ENCODE peak calls at places on chromosomes 5 and 9, in seven cellular contexts. One of them, this sample, is unnamed.

GRCh38 chr5:138760448-138761110 is 7.4 kb downstream of the CTNNA1 start:
- DNase-seq in H1: no peak
- DNase-seq in HCT116: no peak
- DNase-seq in uterus: no peak
- DNase-seq in ovary: no peak
- DNase-seq in heart left ventricle: no peak
- DNase-seq in sigmoid colon: no peak
- DNase-seq in this sample: no peak

GRCh38 chr9:2158111-2158610 is 143.0 kb downstream of the SMARCA2 start:
- DNase-seq in H1: no peak
- DNase-seq in sigmoid colon: peak
- DNase-seq in uterus: peak
- DNase-seq in ovary: peak
- DNase-seq in HCT116: no peak
- DNase-seq in heart left ventricle: peak
- DNase-seq in this sample: peak

GRCh38 chr5:150000990-150001659 is 586 bp downstream of the HMGXB3 start:
- DNase-seq in HCT116: no peak
- DNase-seq in uterus: no peak
- DNase-seq in sigmoid colon: peak
- DNase-seq in ovary: no peak
- DNase-seq in H1: no peak
- DNase-seq in heart left ventricle: no peak
- DNase-seq in this sample: peak

GRCh38 chr9:38372685-38373619 is 19.6 kb upstream of the ALDH1B1 start:
- DNase-seq in sigmoid colon: no peak
- DNase-seq in HCT116: no peak
- DNase-seq in H1: no peak
- DNase-seq in heart left ventricle: no peak
- DNase-seq in uterus: peak
- DNase-seq in ovary: no peak
- DNase-seq in this sample: no peak

GRCh38 chr5:86909461-86909881 is 291.7 kb downstream of the COX7C start:
- DNase-seq in ovary: no peak
- DNase-seq in sigmoid colon: no peak
- DNase-seq in H1: no peak
- DNase-seq in HCT116: no peak
- DNase-seq in heart left ventricle: no peak
- DNase-seq in uterus: no peak
- DNase-seq in this sample: no peak

GRCh38 chr5:122142480-122142879 is 13.1 kb downstream of the ZNF474 start:
- DNase-seq in H1: no peak
- DNase-seq in HCT116: no peak
- DNase-seq in heart left ventricle: no peak
- DNase-seq in ovary: no peak
- DNase-seq in sigmoid colon: no peak
- DNase-seq in uterus: no peak
- DNase-seq in this sample: no peak

GRCh38 chr5:80181618-80182211 is 74.1 kb downstream of the SERINC5 start:
- DNase-seq in uterus: no peak
- DNase-seq in ovary: no peak
- DNase-seq in H1: no peak
- DNase-seq in heart left ventricle: no peak
- DNase-seq in HCT116: peak
- DNase-seq in sigmoid colon: no peak
- DNase-seq in this sample: peak

GRCh38 chr9:91395106-91395552 is 28.5 kb downstream of the NFIL3 start:
- DNase-seq in uterus: no peak
- DNase-seq in heart left ventricle: no peak
- DNase-seq in H1: no peak
- DNase-seq in sigmoid colon: no peak
- DNase-seq in ovary: no peak
- DNase-seq in HCT116: no peak
- DNase-seq in this sample: peak

GRCh38 chr9:98894766-98895165 is 48.9 kb upstream of the COL15A1 start:
- DNase-seq in HCT116: no peak
- DNase-seq in heart left ventricle: no peak
- DNase-seq in ovary: no peak
- DNase-seq in H1: no peak
- DNase-seq in sigmoid colon: no peak
- DNase-seq in uterus: no peak
- DNase-seq in this sample: no peak

GRCh38 chr5:14816999-14817761 is 54.4 kb downstream of the ANKH start:
- DNase-seq in uterus: no peak
- DNase-seq in sigmoid colon: no peak
- DNase-seq in H1: no peak
- DNase-seq in heart left ventricle: no peak
- DNase-seq in HCT116: no peak
- DNase-seq in ovary: no peak
- DNase-seq in this sample: no peak

GRCh38 chr5:136703706-136704105 is 338.4 kb upstream of the TRPC7 start:
- DNase-seq in H1: no peak
- DNase-seq in heart left ventricle: no peak
- DNase-seq in sigmoid colon: no peak
- DNase-seq in ovary: no peak
- DNase-seq in uterus: no peak
- DNase-seq in HCT116: no peak
- DNase-seq in this sample: no peak

GRCh38 chr5:136701191-136701590 is 335.8 kb upstream of the TRPC7 start:
- DNase-seq in uterus: no peak
- DNase-seq in H1: no peak
- DNase-seq in HCT116: no peak
- DNase-seq in ovary: no peak
- DNase-seq in heart left ventricle: no peak
- DNase-seq in sigmoid colon: no peak
- DNase-seq in this sample: no peak

DNA sequence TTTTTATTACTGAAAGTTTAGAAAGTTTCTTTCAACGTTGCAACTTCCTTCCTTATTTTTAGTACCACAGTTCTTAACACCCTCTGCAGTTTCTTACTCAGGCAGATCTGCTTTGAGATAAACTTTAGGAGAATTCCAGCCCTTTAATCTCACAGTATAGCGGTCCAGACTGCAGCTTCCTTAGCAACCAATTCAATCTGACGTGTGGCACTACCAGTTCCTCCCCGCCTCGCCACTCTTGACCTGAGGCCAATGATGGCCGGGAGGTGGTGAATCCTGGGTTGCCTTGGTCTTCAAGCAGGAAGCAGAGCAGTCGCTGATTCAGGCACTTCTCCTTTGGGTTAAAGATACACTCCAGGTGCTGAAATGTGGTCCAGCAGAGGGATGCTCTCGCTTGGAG is 334.3 kb upstream of the TRPC7 start:
- DNase-seq in H1: no peak
- DNase-seq in HCT116: no peak
- DNase-seq in uterus: no peak
- DNase-seq in sigmoid colon: no peak
- DNase-seq in heart left ventricle: no peak
- DNase-seq in ovary: no peak
- DNase-seq in this sample: peak
- H3K4me3 ChIP-seq in H1: no peak
- H3K4me3 ChIP-seq in HCT116: no peak
- H3K4me3 ChIP-seq in uterus: no peak
- H3K4me3 ChIP-seq in sigmoid colon: no peak
- H3K4me3 ChIP-seq in heart left ventricle: no peak
- H3K4me3 ChIP-seq in ovary: no peak
- H3K4me3 ChIP-seq in this sample: no peak

GRCh38 chr9:132942541-132943182 is 1.8 kb downstream of the TSC1 start:
- DNase-seq in HCT116: no peak
- DNase-seq in heart left ventricle: no peak
- DNase-seq in sigmoid colon: no peak
- DNase-seq in ovary: no peak
- DNase-seq in H1: no peak
- DNase-seq in uterus: no peak
- DNase-seq in this sample: no peak

GRCh38 chr9:132946216-132946615 is 1.8 kb upstream of the TSC1 start:
- DNase-seq in H1: no peak
- DNase-seq in sigmoid colon: no peak
- DNase-seq in heart left ventricle: no peak
- DNase-seq in uterus: no peak
- DNase-seq in HCT116: no peak
- DNase-seq in ovary: no peak
- DNase-seq in this sample: no peak

GRCh38 chr9:132945186-132946130 is 1.0 kb upstream of the TSC1 start:
- DNase-seq in ovary: no peak
- DNase-seq in HCT116: no peak
- DNase-seq in heart left ventricle: no peak
- DNase-seq in uterus: no peak
- DNase-seq in sigmoid colon: no peak
- DNase-seq in H1: no peak
- DNase-seq in this sample: no peak

GRCh38 chr9:132943677-132944293 is 631 bp downstream of the TSC1 start:
- DNase-seq in uterus: no peak
- DNase-seq in HCT116: no peak
- DNase-seq in H1: no peak
- DNase-seq in heart left ventricle: no peak
- DNase-seq in ovary: no peak
- DNase-seq in sigmoid colon: no peak
- DNase-seq in this sample: peak

DNA sequence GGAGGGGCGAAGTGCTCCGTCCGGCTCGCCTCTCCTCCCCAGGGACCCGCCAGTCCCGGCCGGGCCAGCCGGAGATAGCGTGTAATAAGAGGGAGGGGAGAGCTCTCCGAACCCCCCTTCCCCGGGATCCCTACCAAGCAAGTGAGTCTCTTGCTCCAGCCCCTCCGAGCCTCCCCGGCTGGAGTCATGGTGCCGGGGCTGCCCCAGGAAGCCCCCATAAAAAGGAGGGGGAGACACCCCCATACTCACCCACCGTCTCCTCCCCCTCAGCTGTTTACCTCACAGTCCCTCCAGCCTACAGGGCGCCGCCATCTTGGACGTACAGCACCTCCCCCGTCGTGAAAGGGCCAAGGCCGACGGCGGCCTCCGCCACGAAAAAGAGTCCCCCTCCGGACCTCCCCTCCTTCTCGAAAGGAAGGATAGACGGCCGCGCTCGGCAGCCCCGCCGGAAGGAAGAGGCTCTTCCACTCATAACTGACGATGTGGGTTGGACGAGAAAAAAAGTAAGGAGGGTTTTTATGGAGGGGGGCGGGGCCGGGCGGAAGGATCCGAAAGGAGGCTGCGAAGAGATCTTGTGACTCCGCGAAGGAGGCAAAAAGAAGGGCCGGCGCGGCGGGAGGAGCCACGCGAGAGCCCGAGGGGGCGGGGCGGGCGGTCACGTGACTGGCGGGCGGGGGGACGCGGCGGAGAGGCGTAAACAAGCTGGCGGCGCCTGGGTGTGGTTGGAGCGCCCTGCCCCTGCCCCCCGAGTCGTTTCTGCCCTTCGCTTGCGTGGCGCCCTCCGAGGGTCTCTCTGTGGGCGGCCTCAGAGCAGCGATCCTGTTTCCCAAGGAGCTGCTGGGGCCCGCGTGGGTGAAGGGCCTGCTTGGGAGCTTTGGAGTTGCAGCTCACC is at the start of gene TSC1:
- DNase-seq in H1: peak
- DNase-seq in heart left ventricle: peak
- DNase-seq in ovary: peak
- DNase-seq in uterus: peak
- DNase-seq in HCT116: peak
- DNase-seq in sigmoid colon: peak
- DNase-seq in this sample: peak
- TF ChIP-seq POLR2A in H1: peak
- TF ChIP-seq POLR2A in heart left ventricle: peak
- TF ChIP-seq POLR2A in ovary: peak
- TF ChIP-seq POLR2A in uterus: peak
- TF ChIP-seq POLR2A in HCT116: peak
- TF ChIP-seq POLR2A in sigmoid colon: peak
- TF ChIP-seq POLR2A in this sample: peak

GRCh38 chr5:132134384-132134783 is 60.8 kb downstream of the CSF2 start:
- DNase-seq in uterus: no peak
- DNase-seq in sigmoid colon: no peak
- DNase-seq in H1: no peak
- DNase-seq in ovary: no peak
- DNase-seq in HCT116: peak
- DNase-seq in heart left ventricle: no peak
- DNase-seq in this sample: peak
- TF ChIP-seq CTCF in uterus: no peak
- TF ChIP-seq CTCF in sigmoid colon: no peak
- TF ChIP-seq CTCF in H1: no peak
- TF ChIP-seq CTCF in ovary: no peak
- TF ChIP-seq CTCF in HCT116: peak
- TF ChIP-seq CTCF in heart left ventricle: no peak
- TF ChIP-seq CTCF in this sample: no peak

GRCh38 chr9:136645343-136645902 is 17.3 kb upstream of the EGFL7 start:
- DNase-seq in HCT116: no peak
- DNase-seq in uterus: no peak
- DNase-seq in H1: peak
- DNase-seq in heart left ventricle: no peak
- DNase-seq in sigmoid colon: no peak
- DNase-seq in ovary: no peak
- DNase-seq in this sample: no peak

GRCh38 chr9:136644343-136644592 is 18.4 kb upstream of the EGFL7 start:
- DNase-seq in uterus: peak
- DNase-seq in ovary: no peak
- DNase-seq in heart left ventricle: peak
- DNase-seq in HCT116: no peak
- DNase-seq in H1: no peak
- DNase-seq in sigmoid colon: peak
- DNase-seq in this sample: no peak

GRCh38 chr9:136644593-136645342 is 17.9 kb upstream of the EGFL7 start:
- DNase-seq in H1: peak
- DNase-seq in HCT116: peak
- DNase-seq in ovary: peak
- DNase-seq in sigmoid colon: peak
- DNase-seq in uterus: peak
- DNase-seq in heart left ventricle: peak
- DNase-seq in this sample: peak

GRCh38 chr9:136646827-136647711 is 15.6 kb upstream of the EGFL7 start:
- DNase-seq in uterus: no peak
- DNase-seq in ovary: no peak
- DNase-seq in H1: peak
- DNase-seq in HCT116: no peak
- DNase-seq in sigmoid colon: no peak
- DNase-seq in heart left ventricle: peak
- DNase-seq in this sample: no peak

DNA sequence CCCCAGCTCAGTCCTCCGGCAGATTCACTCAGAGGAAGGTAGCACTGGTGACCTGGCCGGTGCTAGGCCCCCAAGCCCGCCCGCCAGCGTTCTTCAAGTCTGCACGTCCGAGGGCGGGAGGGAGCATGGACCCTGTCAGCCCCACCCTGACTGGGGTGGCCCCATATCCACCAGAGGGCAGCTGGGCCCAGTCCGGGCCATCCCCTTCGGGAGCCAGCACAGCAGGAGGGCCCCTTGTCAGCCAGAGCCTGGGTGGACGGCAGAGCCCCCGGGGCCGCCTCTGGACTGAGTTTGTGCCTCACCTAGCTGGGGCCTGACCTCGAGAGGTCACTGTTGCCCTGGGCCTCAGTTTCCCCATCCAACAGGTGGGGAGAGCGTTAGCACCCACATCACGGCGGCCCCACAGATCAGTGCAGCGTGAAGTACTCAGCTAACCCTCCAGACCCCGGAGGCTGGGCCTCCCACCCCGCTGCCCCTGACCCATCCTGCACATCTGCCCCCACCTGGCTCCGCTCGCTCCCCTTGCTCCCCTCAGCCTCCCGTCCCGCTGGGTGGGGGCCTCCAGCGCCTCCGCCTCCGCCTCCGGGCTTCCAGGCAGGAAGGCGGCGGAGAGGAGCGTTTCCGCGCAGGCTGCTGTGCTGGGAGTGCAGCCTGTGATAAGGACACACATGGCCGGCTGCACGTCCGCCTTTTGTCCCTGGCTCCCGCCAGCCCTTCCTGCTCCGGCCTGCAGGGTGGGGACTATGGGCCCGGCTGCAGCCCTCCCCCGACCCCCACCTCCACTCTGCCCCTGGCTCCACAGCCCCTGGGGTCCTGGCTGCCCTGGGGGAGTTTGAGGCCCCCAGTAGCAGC is 16.6 kb upstream of the EGFL7 start:
- DNase-seq in ovary: peak
- DNase-seq in H1: peak
- DNase-seq in HCT116: no peak
- DNase-seq in uterus: peak
- DNase-seq in sigmoid colon: no peak
- DNase-seq in heart left ventricle: peak
- DNase-seq in this sample: no peak
- H3K4me3 ChIP-seq in ovary: no peak
- H3K4me3 ChIP-seq in H1: no peak
- H3K4me3 ChIP-seq in HCT116: no peak
- H3K4me3 ChIP-seq in uterus: no peak
- H3K4me3 ChIP-seq in sigmoid colon: peak
- H3K4me3 ChIP-seq in heart left ventricle: peak
- H3K4me3 ChIP-seq in this sample: no peak